ENCODE peak calls at places on chromosomes 13 and 19, in ten cellular contexts. X is neural progenitor cell; J is GM23248; G is ascending aorta; P is AG04449; E is Caco-2; L is H1; M is heart left ventricle; U is CD8-positive, alpha-beta memory T cell; A is thoracic aorta. V is an unnamed sample.

GRCh38 chr19:42269518-42270345 is 680 bp downstream of the CIC start:
- DNase-seq in P (no peak), M (no peak), J (peak), X (no peak), U (no peak), E (no peak), L (no peak), A (no peak), G (no peak), V (no peak)

GRCh38 chr19:39937094-39937493 is 2.7 kb upstream of the FCGBP start:
- DNase-seq in P (no peak), X (no peak), L (no peak), J (no peak), E (no peak), G (no peak), U (peak), A (no peak), M (no peak), V (no peak)

GRCh38 chr13:75769141-75769905 is 133.2 kb downstream of the LMO7 start:
- DNase-seq in M (no peak), U (no peak), X (no peak), G (no peak), A (no peak), L (no peak), E (no peak), J (no peak), P (no peak), V (no peak)

GRCh38 chr13:94344126-94344863 is 135.2 kb downstream of the DCT start:
- DNase-seq in X (no peak), G (no peak), M (no peak), L (peak), E (no peak), J (peak), P (no peak), A (no peak), U (no peak), V (no peak)

GRCh38 chr19:11105014-11105636 is 15.9 kb downstream of the LDLR start:
- DNase-seq in P (no peak), J (no peak), E (no peak), U (no peak), G (no peak), M (no peak), X (no peak), A (no peak), L (no peak), V (no peak)

GRCh38 chr13:34152996-34153395 is 335.0 kb downstream of the RFC3 start:
- DNase-seq in G (no peak), L (no peak), P (no peak), A (no peak), X (no peak), E (no peak), M (no peak), U (no peak), J (no peak), V (no peak)

GRCh38 chr19:10137751-10138682 is 18.3 kb upstream of the EIF3G start:
- DNase-seq in J (no peak), E (no peak), U (no peak), P (no peak), X (no peak), A (no peak), G (no peak), L (no peak), M (no peak), V (no peak)

GRCh38 chr19:13619203-13619632 is 112.9 kb upstream of the CACNA1A start:
- DNase-seq in E (no peak), G (no peak), X (no peak), L (no peak), J (peak), P (peak), M (no peak), U (no peak), A (no peak), V (no peak)

GRCh38 chr13:23411706-23412105 is 21.8 kb downstream of the SACS start:
- DNase-seq in A (no peak), P (no peak), E (no peak), G (no peak), U (no peak), J (no peak), X (no peak), L (no peak), M (no peak), V (no peak)

GRCh38 chr19:38173324-38174041 is 50.5 kb downstream of the DPF1 start:
- DNase-seq in G (peak), L (no peak), A (peak), X (no peak), J (peak), M (peak), U (no peak), E (no peak), P (no peak), V (peak)

GRCh38 chr19:35596366-35596999 is 10.5 kb downstream of the PMIS2 start:
- DNase-seq in M (no peak), G (no peak), U (no peak), P (no peak), A (no peak), L (no peak), X (no peak), J (no peak), E (no peak), V (no peak)

GRCh38 chr19:14835011-14835410 is at the start of the genes OR7A5 and OR7C1:
- DNase-seq in G (no peak), P (no peak), J (no peak), M (no peak), X (no peak), A (no peak), U (no peak), E (no peak), L (no peak), V (no peak)

GRCh38 chr13:73914119-73914518 is 220.1 kb downstream of the KLF12 start:
- DNase-seq in L (no peak), E (no peak), A (no peak), X (no peak), M (no peak), P (no peak), G (peak), J (peak), U (no peak), V (peak)

GRCh38 chr13:36344173-36344572 is 2.0 kb downstream of the SPART start:
- DNase-seq in U (no peak), L (no peak), A (no peak), X (no peak), J (peak), P (no peak), E (no peak), G (no peak), M (no peak), V (no peak)

GRCh38 chr13:49791753-49792549 is 531 bp downstream of the KPNA3 start:
- DNase-seq in A (no peak), J (peak), U (peak), P (no peak), M (peak), G (peak), L (no peak), E (peak), X (peak), V (peak)

GRCh38 chr19:54616840-54617560 is 13.3 kb upstream of the LILRB1 start:
- DNase-seq in J (no peak), U (no peak), P (no peak), E (no peak), M (no peak), G (no peak), A (no peak), X (no peak), L (no peak), V (no peak)

GRCh38 chr19:54612428-54612827 is 17.9 kb upstream of the LILRB1 start:
- DNase-seq in A (no peak), P (no peak), U (no peak), M (no peak), G (no peak), E (no peak), J (no peak), X (no peak), L (no peak), V (no peak)

GRCh38 chr19:54620464-54620863 is 9.8 kb upstream of the LILRB1 start:
- DNase-seq in E (no peak), J (no peak), M (no peak), U (no peak), L (no peak), P (no peak), A (no peak), G (no peak), X (no peak), V (no peak)

GRCh38 chr19:54616057-54616456 is 14.2 kb upstream of the LILRB1 start:
- DNase-seq in U (no peak), A (no peak), E (no peak), P (no peak), X (no peak), M (no peak), J (no peak), G (no peak), L (no peak), V (no peak)
- H3K4me3 ChIP-seq in U (no peak), A (no peak), E (no peak), P (no peak), X (no peak), M (no peak), J (no peak), G (no peak), L (no peak), V (no peak)

GRCh38 chr19:19459099-19459498 is 53.6 kb downstream of the GATAD2A start:
- DNase-seq in E (no peak), L (no peak), M (no peak), U (peak), P (no peak), X (no peak), G (no peak), J (peak), A (no peak), V (no peak)
- H3K4me3 ChIP-seq in E (no peak), L (no peak), M (no peak), U (peak), P (no peak), X (no peak), G (no peak), J (peak), A (no peak), V (no peak)

GRCh38 chr19:4059493-4059880 is 7.2 kb downstream of the ZBTB7A start:
- DNase-seq in G (no peak), P (no peak), M (no peak), A (no peak), E (no peak), X (no peak), U (no peak), J (peak), L (no peak), V (no peak)
- H3K4me3 ChIP-seq in G (peak), P (no peak), M (no peak), A (peak), E (no peak), X (no peak), U (peak), J (peak), L (no peak), V (no peak)

DNA sequence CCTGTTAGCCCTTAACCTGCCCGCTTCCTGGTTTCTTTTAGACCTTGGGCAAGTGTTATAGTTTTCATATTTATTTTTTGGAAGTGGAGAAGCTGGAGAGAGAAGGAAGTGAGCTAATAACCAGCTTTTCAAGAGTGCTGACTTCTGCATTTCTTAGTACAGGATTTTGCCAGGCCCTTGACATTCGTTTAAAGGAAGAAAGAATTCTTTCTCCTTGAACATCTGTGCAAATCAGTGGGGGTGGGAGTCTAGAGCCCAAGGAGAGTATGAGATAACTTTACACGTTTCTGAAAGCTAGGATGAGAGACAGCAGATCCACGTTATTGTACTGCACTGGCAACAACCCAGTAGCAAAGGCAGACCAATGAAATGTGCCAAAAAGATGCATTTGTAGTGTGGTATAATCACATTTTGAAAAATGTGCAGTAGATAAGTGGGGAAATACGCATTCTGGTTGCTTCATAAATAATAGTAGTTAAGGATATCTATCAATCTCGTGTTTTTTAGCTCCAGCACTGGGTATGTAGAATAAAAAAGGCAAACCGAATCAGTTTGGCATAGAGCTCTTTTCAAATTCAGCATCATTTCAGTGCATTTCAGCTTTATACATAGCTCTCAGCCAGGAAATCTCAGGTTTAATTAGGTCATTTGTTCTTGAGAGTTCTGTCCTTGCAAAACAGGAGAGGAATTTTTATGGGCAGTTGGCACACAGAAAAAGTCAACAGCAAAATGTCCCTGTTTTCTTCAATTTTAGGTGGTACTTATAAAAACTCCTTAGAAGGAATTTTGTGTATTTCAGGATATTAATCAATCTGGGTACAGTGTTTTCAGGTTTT is 4.3 kb downstream of the RNF113B start:
- DNase-seq in J (peak), X (no peak), P (no peak), E (no peak), G (no peak), U (no peak), M (no peak), A (no peak), L (no peak), V (no peak)
- H3K4me3 ChIP-seq in J (peak), X (no peak), P (no peak), E (no peak), G (no peak), U (no peak), M (no peak), A (peak), L (no peak), V (no peak)

GRCh38 chr13:95880346-95880745 is 172.9 kb downstream of the UGGT2 start:
- DNase-seq in G (no peak), U (no peak), E (no peak), J (no peak), A (no peak), M (no peak), P (no peak), X (no peak), L (no peak), V (no peak)
- H3K4me3 ChIP-seq in G (no peak), U (no peak), E (no peak), J (no peak), A (no peak), M (no peak), P (no peak), X (no peak), L (no peak), V (no peak)

V was measured in MG63.